ENCODE peak calls at places on chromosomes 1 and 21, in ten cellular contexts. One of them, this sample, is unnamed.

GRCh38 chr1:206729507-206729906 is 41.1 kb upstream of the IL19 start:
- DNase-seq in PC-3: no peak
- DNase-seq in endothelial cell of umbilical vein: no peak
- DNase-seq in activated naive CD8-positive, alpha-beta T cell treated with anti-CD3 and anti-CD28 coated beads, Interleukin-2, amount 50 U/mL, for 24 hours: no peak
- DNase-seq in A549: no peak
- DNase-seq in sciatic nerve: peak
- DNase-seq in naive thymus-derived CD8-positive, alpha-beta T cell: no peak
- DNase-seq in GM20000: no peak
- DNase-seq in NT2/D1: no peak
- DNase-seq in heart right ventricle: no peak
- DNase-seq in this sample: no peak

GRCh38 chr1:56527548-56528302 is 51.6 kb downstream of the PLPP3 start:
- DNase-seq in heart right ventricle: no peak
- DNase-seq in NT2/D1: no peak
- DNase-seq in GM20000: no peak
- DNase-seq in naive thymus-derived CD8-positive, alpha-beta T cell: no peak
- DNase-seq in PC-3: no peak
- DNase-seq in sciatic nerve: no peak
- DNase-seq in endothelial cell of umbilical vein: peak
- DNase-seq in A549: no peak
- DNase-seq in activated naive CD8-positive, alpha-beta T cell treated with anti-CD3 and anti-CD28 coated beads, Interleukin-2, amount 50 U/mL, for 24 hours: no peak
- DNase-seq in this sample: no peak

GRCh38 chr1:108856994-108857393 is at the start of gene AKNAD1:
- DNase-seq in heart right ventricle: no peak
- DNase-seq in activated naive CD8-positive, alpha-beta T cell treated with anti-CD3 and anti-CD28 coated beads, Interleukin-2, amount 50 U/mL, for 24 hours: no peak
- DNase-seq in sciatic nerve: no peak
- DNase-seq in endothelial cell of umbilical vein: no peak
- DNase-seq in NT2/D1: no peak
- DNase-seq in naive thymus-derived CD8-positive, alpha-beta T cell: no peak
- DNase-seq in GM20000: no peak
- DNase-seq in A549: no peak
- DNase-seq in PC-3: no peak
- DNase-seq in this sample: no peak

GRCh38 chr1:222792744-222793143 is 22.1 kb upstream of the DISP1 start:
- DNase-seq in NT2/D1: no peak
- DNase-seq in naive thymus-derived CD8-positive, alpha-beta T cell: no peak
- DNase-seq in endothelial cell of umbilical vein: peak
- DNase-seq in PC-3: peak
- DNase-seq in heart right ventricle: no peak
- DNase-seq in GM20000: peak
- DNase-seq in A549: peak
- DNase-seq in activated naive CD8-positive, alpha-beta T cell treated with anti-CD3 and anti-CD28 coated beads, Interleukin-2, amount 50 U/mL, for 24 hours: no peak
- DNase-seq in sciatic nerve: no peak
- DNase-seq in this sample: no peak

GRCh38 chr21:30634906-30635305 is at the start of gene KRTAP20-2:
- DNase-seq in PC-3: no peak
- DNase-seq in activated naive CD8-positive, alpha-beta T cell treated with anti-CD3 and anti-CD28 coated beads, Interleukin-2, amount 50 U/mL, for 24 hours: no peak
- DNase-seq in GM20000: no peak
- DNase-seq in endothelial cell of umbilical vein: no peak
- DNase-seq in A549: no peak
- DNase-seq in heart right ventricle: no peak
- DNase-seq in sciatic nerve: no peak
- DNase-seq in naive thymus-derived CD8-positive, alpha-beta T cell: no peak
- DNase-seq in NT2/D1: no peak
- DNase-seq in this sample: no peak

GRCh38 chr1:223271085-223271781 is 92.7 kb downstream of the SUSD4 start:
- DNase-seq in sciatic nerve: no peak
- DNase-seq in activated naive CD8-positive, alpha-beta T cell treated with anti-CD3 and anti-CD28 coated beads, Interleukin-2, amount 50 U/mL, for 24 hours: no peak
- DNase-seq in PC-3: no peak
- DNase-seq in endothelial cell of umbilical vein: no peak
- DNase-seq in naive thymus-derived CD8-positive, alpha-beta T cell: no peak
- DNase-seq in NT2/D1: no peak
- DNase-seq in heart right ventricle: no peak
- DNase-seq in GM20000: no peak
- DNase-seq in A549: no peak
- DNase-seq in this sample: no peak

GRCh38 chr1:113456967-113457366 is 66.7 kb downstream of the MAGI3 start:
- DNase-seq in A549: peak
- DNase-seq in sciatic nerve: no peak
- DNase-seq in GM20000: no peak
- DNase-seq in activated naive CD8-positive, alpha-beta T cell treated with anti-CD3 and anti-CD28 coated beads, Interleukin-2, amount 50 U/mL, for 24 hours: no peak
- DNase-seq in endothelial cell of umbilical vein: peak
- DNase-seq in PC-3: peak
- DNase-seq in NT2/D1: no peak
- DNase-seq in naive thymus-derived CD8-positive, alpha-beta T cell: no peak
- DNase-seq in heart right ventricle: no peak
- DNase-seq in this sample: peak

GRCh38 chr1:35210306-35211112 is 17.6 kb upstream of the SFPQ start:
- DNase-seq in activated naive CD8-positive, alpha-beta T cell treated with anti-CD3 and anti-CD28 coated beads, Interleukin-2, amount 50 U/mL, for 24 hours: no peak
- DNase-seq in endothelial cell of umbilical vein: no peak
- DNase-seq in sciatic nerve: no peak
- DNase-seq in GM20000: no peak
- DNase-seq in NT2/D1: peak
- DNase-seq in heart right ventricle: no peak
- DNase-seq in A549: no peak
- DNase-seq in naive thymus-derived CD8-positive, alpha-beta T cell: no peak
- DNase-seq in PC-3: no peak
- DNase-seq in this sample: no peak

GRCh38 chr1:170856455-170856854 is 78.9 kb upstream of the MROH9 start:
- DNase-seq in naive thymus-derived CD8-positive, alpha-beta T cell: no peak
- DNase-seq in NT2/D1: no peak
- DNase-seq in PC-3: no peak
- DNase-seq in activated naive CD8-positive, alpha-beta T cell treated with anti-CD3 and anti-CD28 coated beads, Interleukin-2, amount 50 U/mL, for 24 hours: no peak
- DNase-seq in A549: no peak
- DNase-seq in GM20000: no peak
- DNase-seq in endothelial cell of umbilical vein: no peak
- DNase-seq in heart right ventricle: no peak
- DNase-seq in sciatic nerve: no peak
- DNase-seq in this sample: no peak

GRCh38 chr1:44524180-44524579 is 119.1 kb downstream of the RNF220 start:
- DNase-seq in naive thymus-derived CD8-positive, alpha-beta T cell: no peak
- DNase-seq in PC-3: no peak
- DNase-seq in GM20000: no peak
- DNase-seq in sciatic nerve: no peak
- DNase-seq in A549: no peak
- DNase-seq in endothelial cell of umbilical vein: no peak
- DNase-seq in activated naive CD8-positive, alpha-beta T cell treated with anti-CD3 and anti-CD28 coated beads, Interleukin-2, amount 50 U/mL, for 24 hours: no peak
- DNase-seq in heart right ventricle: no peak
- DNase-seq in NT2/D1: peak
- DNase-seq in this sample: no peak

GRCh38 chr21:31537872-31538576 is 121.5 kb upstream of the SOD1 start:
- DNase-seq in sciatic nerve: no peak
- DNase-seq in heart right ventricle: no peak
- DNase-seq in endothelial cell of umbilical vein: no peak
- DNase-seq in A549: no peak
- DNase-seq in naive thymus-derived CD8-positive, alpha-beta T cell: no peak
- DNase-seq in NT2/D1: no peak
- DNase-seq in PC-3: no peak
- DNase-seq in GM20000: no peak
- DNase-seq in activated naive CD8-positive, alpha-beta T cell treated with anti-CD3 and anti-CD28 coated beads, Interleukin-2, amount 50 U/mL, for 24 hours: peak
- DNase-seq in this sample: no peak